ENCODE peak calls at places on chromosomes 12 and 14, in five cellular contexts. C is mammary epithelial cell, D is lower lobe of right lung, B is body of pancreas, F is mesendoderm. T is an unnamed sample.

GRCh38 chr12:122643207-122643805 is 59.9 kb downstream of the HCAR2 start:
- DNase-seq in F (no peak), B (no peak), D (no peak), C (no peak), T (no peak)

GRCh38 chr12:126952106-126953007 is 1314.6 kb upstream of the TMEM132C start:
- DNase-seq in F (peak; percentile 63), C (no peak), B (no peak), D (no peak), T (no peak)

GRCh38 chr12:129305851-129306250 is 452.6 kb downstream of the GLT1D1 start:
- DNase-seq in F (no peak), D (no peak), B (no peak), C (no peak), T (no peak)

GRCh38 chr12:31929140-31929526 is 30.1 kb upstream of the RESF1 start:
- DNase-seq in F (no peak), C (no peak), B (no peak), D (no peak), T (no peak)

GRCh38 chr12:81518638-81519037 is 240.5 kb downstream of the PPFIA2 start:
- DNase-seq in B (no peak), D (no peak), C (no peak), F (no peak), T (no peak)

GRCh38 chr14:51818748-51819386 is 41.5 kb upstream of the GNG2 start:
- DNase-seq in B (no peak), D (no peak), C (no peak), F (no peak), T (no peak)

GRCh38 chr14:77544571-77544970 is 46.0 kb upstream of the ISM2 start:
- DNase-seq in C (no peak), B (no peak), D (no peak), F (peak; percentile 8), T (no peak)

GRCh38 chr12:15846887-15847286 is 35.3 kb upstream of the STRAP start:
- DNase-seq in C (no peak), D (no peak), F (no peak), B (no peak), T (no peak)

GRCh38 chr12:46950116-46950515 is 124.3 kb upstream of the SLC38A4 start:
- DNase-seq in F (no peak), C (peak; percentile 41), D (no peak), B (no peak), T (no peak)

DNA sequence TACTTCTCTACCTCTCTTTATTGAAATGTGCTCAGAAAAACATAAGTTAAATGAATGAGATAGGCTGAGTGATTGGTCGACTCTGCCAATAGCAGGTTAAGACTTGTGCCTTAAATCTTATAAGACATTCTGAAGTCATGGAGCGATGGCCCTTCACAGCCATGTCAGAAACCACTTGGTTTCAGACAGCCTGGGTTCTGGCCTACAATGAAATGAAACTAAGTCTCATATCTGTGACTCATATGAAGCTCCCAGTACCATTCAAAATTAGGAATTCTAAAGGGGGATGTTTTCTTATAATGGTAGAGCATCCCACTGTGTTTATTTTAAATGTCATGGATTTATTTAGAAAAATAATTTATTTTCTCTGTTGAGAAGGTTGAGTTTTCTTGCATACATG is 42.6 kb downstream of the PLXNC1 start:
- DNase-seq in F (no peak), C (no peak), D (no peak), B (no peak), T (no peak)
- H3K4me3 ChIP-seq in F (no peak overlapping the region), C (no peak overlapping the region), D (no peak overlapping the region), B (no peak overlapping the region), T (no peak overlapping the region)

GRCh38 chr14:30621354-30621953 is 665 bp upstream of the SCFD1 start:
- DNase-seq in D (peak; percentile 47), B (peak; percentile 23), F (peak; percentile 75), C (peak; percentile 22), T (no peak)

GRCh38 chr14:30623412-30624131 is 1.5 kb downstream of the SCFD1 start:
- DNase-seq in B (no peak), D (no peak), C (no peak), F (no peak), T (no peak)

GRCh38 chr14:30624132-30624423 is 2.0 kb downstream of the SCFD1 start:
- DNase-seq in B (no peak), C (no peak), D (no peak), F (no peak), T (no peak)

GRCh38 chr14:30620178-30620577 is 1.9 kb upstream of the SCFD1 start:
- DNase-seq in C (peak; percentile 49), B (no peak), D (no peak), F (no peak), T (no peak)

GRCh38 chr14:30621954-30622830 is at the start of gene SCFD1:
- DNase-seq in C (peak; percentile 82), B (peak; percentile 95), D (peak; percentile 97), F (peak; percentile 97), T (peak; percentile 93)
- H3K4me1 ChIP-seq in C (peaks cover 15% of the 10 kb centered on the region), B (peaks cover 31% of the 10 kb centered on the region), D (peaks cover 44% of the 10 kb centered on the region), F (peaks cover 2% of the 10 kb centered on the region), T (no peaks in the 10 kb centered on the region)

GRCh38 chr14:103068351-103069073 is 11.2 kb upstream of the CDC42BPB start:
- DNase-seq in C (no peak), F (no peak), D (no peak), B (no peak), T (no peak)
- H3K27ac ChIP-seq in C (no peak overlapping the region), F (no peak overlapping the region), D (peak overlapping the region; percentile 69), B (no peak overlapping the region), T (no peak overlapping the region)

GRCh38 chr12:112102127-112102526 is 6.5 kb downstream of the NAA25 start:
- DNase-seq in B (no peak), D (no peak), F (no peak), C (no peak), T (no peak)

GRCh38 chr12:112096070-112096469 is 12.5 kb downstream of the NAA25 start:
- DNase-seq in F (no peak), D (no peak), B (no peak), C (no peak), T (no peak)

GRCh38 chr12:112091563-112091962 is 17.0 kb downstream of the NAA25 start:
- DNase-seq in C (no peak), B (no peak), F (no peak), D (no peak), T (no peak)

GRCh38 chr12:112097641-112098040 is 10.9 kb downstream of the NAA25 start:
- DNase-seq in D (no peak), F (no peak), B (no peak), C (no peak), T (no peak)

DNA sequence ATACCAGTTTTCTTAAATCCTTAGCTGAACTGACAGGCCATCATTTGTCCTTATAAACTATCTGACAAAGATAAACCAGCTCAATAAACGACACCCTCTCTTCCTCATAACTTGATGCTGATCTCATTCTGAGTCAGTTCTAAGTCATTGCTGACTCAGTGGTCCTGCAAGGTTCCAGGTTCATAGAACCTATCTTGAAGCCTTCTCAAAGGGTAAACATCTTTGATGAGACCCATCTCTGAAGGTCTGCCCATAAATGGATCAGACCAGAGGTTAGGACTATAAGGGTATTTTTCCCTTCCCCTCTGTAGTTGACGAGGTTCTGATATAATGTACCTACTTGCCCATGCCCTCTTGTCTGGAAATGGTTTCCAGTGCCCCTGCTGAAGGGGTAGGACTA is 11.9 kb downstream of the NAA25 start:
- DNase-seq in D (no peak), C (peak; percentile 86), B (no peak), F (no peak), T (no peak)
- H3K4me3 ChIP-seq in D (no peak overlapping the region), C (no peak overlapping the region), B (no peak overlapping the region), F (no peak overlapping the region), T (no peak overlapping the region)

T was measured in prostate gland.